ENCODE peak calls at places on chromosomes 6 and 20, in seven cellular contexts. R is naive thymus-derived CD4-positive, alpha-beta T cell; E is HFFc6; D is neuronal stem cell; X is RCC 7860; B is lung microvascular endothelial cell; Y is activated CD4-positive, alpha-beta T cell treated with anti-CD3 and anti-CD28 coated beads for 48 hours. Z is an unnamed sample.

GRCh38 chr6:113442040-113442439 is 415.1 kb upstream of the MARCKS start:
- DNase-seq in R (no peak), E (no peak), D (no peak), X (no peak), B (no peak), Y (no peak), Z (no peak)

GRCh38 chr6:71468841-71469750 is 180.5 kb downstream of the OGFRL1 start:
- DNase-seq in R (no peak), E (peak; percentile 90), D (no peak), X (peak; percentile 97), B (no peak), Y (no peak), Z (no peak)

GRCh38 chr6:29071831-29072723 is 15.0 kb downstream of the OR2B3 start:
- DNase-seq in R (no peak), E (peak; percentile 0), D (peak; percentile 11), X (no peak), B (peak; percentile 45), Y (peak; percentile 22), Z (peak; percentile 9)

GRCh38 chr6:108543165-108543940 is 17.4 kb upstream of the FOXO3 start:
- DNase-seq in R (no peak), E (no peak), D (no peak), X (no peak), B (no peak), Y (no peak), Z (no peak)

GRCh38 chr6:72760130-72760793 is 138.4 kb downstream of the KCNQ5 start:
- DNase-seq in R (no peak), E (peak; percentile 20), D (no peak), X (no peak), B (peak; percentile 90), Y (no peak), Z (peak; percentile 53)

GRCh38 chr6:44253307-44254101 is 3.8 kb downstream of the SLC35B2 start:
- DNase-seq in R (peak; percentile 56), E (peak; percentile 52), D (no peak), X (peak; percentile 37), B (peak; percentile 58), Y (peak; percentile 79), Z (peak; percentile 65)

GRCh38 chr6:149580880-149581279 is 14.7 kb downstream of the GINM1 start:
- DNase-seq in R (no peak), E (no peak), D (no peak), X (no peak), B (no peak), Y (no peak), Z (no peak)

GRCh38 chr6:73929421-73929820 is 233.4 kb downstream of the CD109 start:
- DNase-seq in R (no peak), E (peak; percentile 7), D (no peak), X (no peak), B (no peak), Y (no peak), Z (no peak)

GRCh38 chr6:97765480-97765879 is 482.5 kb upstream of the MMS22L start:
- DNase-seq in R (no peak), E (no peak), D (no peak), X (no peak), B (no peak), Y (no peak), Z (no peak)

GRCh38 chr6:42155293-42155692 is 12.9 kb upstream of the C6orf132 start:
- DNase-seq in R (no peak), E (no peak), D (no peak), X (no peak), B (no peak), Y (no peak), Z (no peak)

GRCh38 chr20:48350291-48350988 is 477.4 kb downstream of the PREX1 start:
- DNase-seq in R (no peak), E (no peak), D (no peak), X (no peak), B (peak; percentile 21), Y (peak; percentile 28), Z (no peak)

GRCh38 chr6:30206799-30207618 is 6.2 kb downstream of the TRIM26 start:
- DNase-seq in R (no peak), E (peak; percentile 20), D (no peak), X (no peak), B (peak; percentile 20), Y (no peak), Z (peak; percentile 37)

GRCh38 chr6:162615016-162615717 is 112.4 kb downstream of the PRKN start:
- DNase-seq in R (no peak), E (no peak), D (no peak), X (no peak), B (no peak), Y (no peak), Z (peak; percentile 14)

GRCh38 chr6:18155273-18155863 is at the start of gene KDM1B:
- DNase-seq in R (peak; percentile 99), E (peak; percentile 98), D (peak; percentile 98), X (peak; percentile 93), B (peak; percentile 99), Y (peak; percentile 99), Z (peak; percentile 99)

GRCh38 chr6:6557871-6558270 is 30.6 kb upstream of the LY86 start:
- DNase-seq in R (no peak), E (no peak), D (no peak), X (no peak), B (no peak), Y (no peak), Z (peak; percentile 1)

Z was measured in cardiac muscle cell.